ENCODE peak calls at places on chromosome 22, in five cellular contexts. One of them, this sample, is unnamed.

GRCh38 chr22:17890892-17891291 is 116.6 kb upstream of the BID start:
- DNase-seq in left ventricle myocardium inferior: no peak
- DNase-seq in tibial artery: no peak
- DNase-seq in choroid plexus epithelial cell: no peak
- DNase-seq in fibroblast of pulmonary artery: no peak
- DNase-seq in this sample: no peak

GRCh38 chr22:44143117-44143495 is 37.6 kb upstream of the PARVG start:
- DNase-seq in left ventricle myocardium inferior: no peak
- DNase-seq in tibial artery: no peak
- DNase-seq in choroid plexus epithelial cell: no peak
- DNase-seq in fibroblast of pulmonary artery: no peak
- DNase-seq in this sample: no peak

GRCh38 chr22:24460418-24461089 is 33.2 kb downstream of the ADORA2A start:
- DNase-seq in left ventricle myocardium inferior: no peak
- DNase-seq in tibial artery: no peak
- DNase-seq in choroid plexus epithelial cell: peak
- DNase-seq in fibroblast of pulmonary artery: no peak
- DNase-seq in this sample: no peak

GRCh38 chr22:42933783-42934144 is 76.7 kb upstream of the ARFGAP3 start:
- DNase-seq in left ventricle myocardium inferior: no peak
- DNase-seq in tibial artery: no peak
- DNase-seq in choroid plexus epithelial cell: peak
- DNase-seq in fibroblast of pulmonary artery: peak
- DNase-seq in this sample: peak

GRCh38 chr22:25923952-25924351 is 182.0 kb downstream of the MYO18B start:
- DNase-seq in left ventricle myocardium inferior: no peak
- DNase-seq in tibial artery: no peak
- DNase-seq in choroid plexus epithelial cell: no peak
- DNase-seq in fibroblast of pulmonary artery: no peak
- DNase-seq in this sample: no peak

GRCh38 chr22:28923826-28924732 is 40.7 kb downstream of the ZNRF3 start:
- DNase-seq in left ventricle myocardium inferior: no peak
- DNase-seq in tibial artery: no peak
- DNase-seq in choroid plexus epithelial cell: no peak
- DNase-seq in fibroblast of pulmonary artery: no peak
- DNase-seq in this sample: no peak

GRCh38 chr22:25064894-25065560 is 112.5 kb downstream of the KIAA1671 start:
- DNase-seq in left ventricle myocardium inferior: no peak
- DNase-seq in tibial artery: peak
- DNase-seq in choroid plexus epithelial cell: no peak
- DNase-seq in fibroblast of pulmonary artery: peak
- DNase-seq in this sample: no peak

GRCh38 chr22:34599567-34599966 is 466.4 kb upstream of the ISX start:
- DNase-seq in left ventricle myocardium inferior: no peak
- DNase-seq in tibial artery: no peak
- DNase-seq in choroid plexus epithelial cell: no peak
- DNase-seq in fibroblast of pulmonary artery: no peak
- DNase-seq in this sample: no peak

GRCh38 chr22:41779889-41780505 is 20.5 kb upstream of the CCDC134 start:
- DNase-seq in left ventricle myocardium inferior: no peak
- DNase-seq in tibial artery: no peak
- DNase-seq in choroid plexus epithelial cell: no peak
- DNase-seq in fibroblast of pulmonary artery: no peak
- DNase-seq in this sample: no peak

GRCh38 chr22:36395922-36396321 is 8.2 kb upstream of the MYH9 start:
- DNase-seq in left ventricle myocardium inferior: no peak
- DNase-seq in tibial artery: no peak
- DNase-seq in choroid plexus epithelial cell: peak
- DNase-seq in fibroblast of pulmonary artery: peak
- DNase-seq in this sample: no peak

GRCh38 chr22:26894766-26895485 is 237.5 kb downstream of the MIAT start:
- DNase-seq in left ventricle myocardium inferior: no peak
- DNase-seq in tibial artery: peak
- DNase-seq in choroid plexus epithelial cell: peak
- DNase-seq in fibroblast of pulmonary artery: peak
- DNase-seq in this sample: peak

GRCh38 chr22:43508489-43508888 is 96.7 kb downstream of the MPPED1 start:
- DNase-seq in left ventricle myocardium inferior: no peak
- DNase-seq in tibial artery: no peak
- DNase-seq in choroid plexus epithelial cell: no peak
- DNase-seq in fibroblast of pulmonary artery: no peak
- DNase-seq in this sample: no peak

GRCh38 chr22:26417406-26417805 is 11.7 kb upstream of the ASPHD2 start:
- DNase-seq in left ventricle myocardium inferior: no peak
- DNase-seq in tibial artery: no peak
- DNase-seq in choroid plexus epithelial cell: no peak
- DNase-seq in fibroblast of pulmonary artery: no peak
- DNase-seq in this sample: no peak

GRCh38 chr22:22942511-22943329 is 55.1 kb downstream of the IGLL5 start:
- DNase-seq in left ventricle myocardium inferior: peak
- DNase-seq in tibial artery: peak
- DNase-seq in choroid plexus epithelial cell: peak
- DNase-seq in fibroblast of pulmonary artery: peak
- DNase-seq in this sample: no peak

GRCh38 chr22:17086750-17087149 is 1.9 kb downstream of the IL17RA start:
- DNase-seq in left ventricle myocardium inferior: no peak
- DNase-seq in tibial artery: peak
- DNase-seq in choroid plexus epithelial cell: no peak
- DNase-seq in fibroblast of pulmonary artery: no peak
- DNase-seq in this sample: no peak

GRCh38 chr22:26952654-26953379 is 295.4 kb downstream of the MIAT start:
- DNase-seq in left ventricle myocardium inferior: no peak
- DNase-seq in tibial artery: no peak
- DNase-seq in choroid plexus epithelial cell: no peak
- DNase-seq in fibroblast of pulmonary artery: no peak
- DNase-seq in this sample: no peak

GRCh38 chr22:42108848-42109247 is 18.3 kb upstream of the NDUFA6 start:
- DNase-seq in left ventricle myocardium inferior: no peak
- DNase-seq in tibial artery: no peak
- DNase-seq in choroid plexus epithelial cell: no peak
- DNase-seq in fibroblast of pulmonary artery: no peak
- DNase-seq in this sample: no peak

GRCh38 chr22:17232406-17232805 is 13.2 kb upstream of the ADA2 start:
- DNase-seq in left ventricle myocardium inferior: no peak
- DNase-seq in tibial artery: no peak
- DNase-seq in choroid plexus epithelial cell: no peak
- DNase-seq in fibroblast of pulmonary artery: no peak
- DNase-seq in this sample: no peak

GRCh38 chr22:21076907-21077625 is 31.3 kb downstream of the LRRC74B start:
- DNase-seq in left ventricle myocardium inferior: no peak
- DNase-seq in tibial artery: no peak
- DNase-seq in choroid plexus epithelial cell: no peak
- DNase-seq in fibroblast of pulmonary artery: no peak
- DNase-seq in this sample: no peak

GRCh38 chr22:17999851-18000250 is 24.5 kb downstream of the MICAL3 start:
- DNase-seq in left ventricle myocardium inferior: no peak
- DNase-seq in tibial artery: no peak
- DNase-seq in choroid plexus epithelial cell: no peak
- DNase-seq in fibroblast of pulmonary artery: no peak
- DNase-seq in this sample: no peak

GRCh38 chr22:44213489-44214043 is 32.8 kb downstream of the PARVG start:
- DNase-seq in left ventricle myocardium inferior: no peak
- DNase-seq in tibial artery: no peak
- DNase-seq in choroid plexus epithelial cell: no peak
- DNase-seq in fibroblast of pulmonary artery: no peak
- DNase-seq in this sample: no peak

DNA sequence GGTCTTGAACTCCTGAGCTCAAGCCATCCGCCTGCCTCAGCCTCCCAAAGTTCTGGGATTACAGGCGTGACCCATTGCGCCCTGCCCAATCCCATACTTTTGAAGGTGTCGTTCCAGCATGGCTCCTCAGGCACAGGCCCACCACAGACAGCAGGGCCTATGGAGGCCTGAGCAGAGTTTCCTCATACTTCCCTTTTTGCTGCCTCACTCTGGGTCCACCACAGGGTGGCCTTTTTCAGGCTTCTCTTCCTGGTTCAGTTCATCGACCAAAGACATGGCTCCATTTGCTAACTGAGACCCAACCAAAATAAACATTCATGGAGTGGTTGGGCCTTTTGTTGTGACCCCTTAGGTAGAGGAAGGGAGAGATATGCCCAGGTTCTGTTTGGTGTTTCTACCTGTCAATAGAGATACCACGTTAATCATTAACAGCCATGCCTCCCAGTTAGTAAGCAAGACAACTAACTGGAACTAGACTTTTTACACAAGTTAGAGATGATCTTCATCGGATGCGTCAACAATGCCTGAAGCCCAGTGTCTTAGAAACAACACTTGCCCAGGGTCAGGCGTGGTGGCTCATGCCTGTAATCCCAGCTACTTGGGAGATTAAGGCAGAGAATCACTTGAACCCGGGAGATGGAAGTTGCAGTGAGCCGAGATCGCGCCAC is 35.1 kb downstream of the TRIOBP start:
- DNase-seq in left ventricle myocardium inferior: no peak
- DNase-seq in tibial artery: no peak
- DNase-seq in choroid plexus epithelial cell: no peak
- DNase-seq in fibroblast of pulmonary artery: no peak
- DNase-seq in this sample: no peak
- TF ChIP-seq CTCF in left ventricle myocardium inferior: peak
- TF ChIP-seq CTCF in tibial artery: no peak
- TF ChIP-seq CTCF in choroid plexus epithelial cell: peak
- TF ChIP-seq CTCF in fibroblast of pulmonary artery: peak
- TF ChIP-seq CTCF in this sample: no peak

GRCh38 chr22:39097098-39098020 is at the start of gene APOBEC3H:
- DNase-seq in left ventricle myocardium inferior: no peak
- DNase-seq in tibial artery: no peak
- DNase-seq in choroid plexus epithelial cell: peak
- DNase-seq in fibroblast of pulmonary artery: no peak
- DNase-seq in this sample: no peak
- H3K4me3 ChIP-seq in left ventricle myocardium inferior: peak
- H3K4me3 ChIP-seq in tibial artery: no peak
- H3K4me3 ChIP-seq in choroid plexus epithelial cell: no peak
- H3K4me3 ChIP-seq in fibroblast of pulmonary artery: no peak
- H3K4me3 ChIP-seq in this sample: no peak

GRCh38 chr22:45248832-45249561 is 8.3 kb upstream of the KIAA0930 start:
- DNase-seq in left ventricle myocardium inferior: no peak
- DNase-seq in tibial artery: no peak
- DNase-seq in choroid plexus epithelial cell: no peak
- DNase-seq in fibroblast of pulmonary artery: no peak
- DNase-seq in this sample: no peak

GRCh38 chr22:45253039-45253641 is 12.4 kb upstream of the KIAA0930 start:
- DNase-seq in left ventricle myocardium inferior: no peak
- DNase-seq in tibial artery: no peak
- DNase-seq in choroid plexus epithelial cell: no peak
- DNase-seq in fibroblast of pulmonary artery: no peak
- DNase-seq in this sample: no peak

GRCh38 chr22:45254388-45254787 is 13.7 kb upstream of the KIAA0930 start:
- DNase-seq in left ventricle myocardium inferior: no peak
- DNase-seq in tibial artery: no peak
- DNase-seq in choroid plexus epithelial cell: no peak
- DNase-seq in fibroblast of pulmonary artery: no peak
- DNase-seq in this sample: no peak

GRCh38 chr22:45254789-45255261 is 14.1 kb upstream of the KIAA0930 start:
- DNase-seq in left ventricle myocardium inferior: no peak
- DNase-seq in tibial artery: no peak
- DNase-seq in choroid plexus epithelial cell: no peak
- DNase-seq in fibroblast of pulmonary artery: no peak
- DNase-seq in this sample: no peak

DNA sequence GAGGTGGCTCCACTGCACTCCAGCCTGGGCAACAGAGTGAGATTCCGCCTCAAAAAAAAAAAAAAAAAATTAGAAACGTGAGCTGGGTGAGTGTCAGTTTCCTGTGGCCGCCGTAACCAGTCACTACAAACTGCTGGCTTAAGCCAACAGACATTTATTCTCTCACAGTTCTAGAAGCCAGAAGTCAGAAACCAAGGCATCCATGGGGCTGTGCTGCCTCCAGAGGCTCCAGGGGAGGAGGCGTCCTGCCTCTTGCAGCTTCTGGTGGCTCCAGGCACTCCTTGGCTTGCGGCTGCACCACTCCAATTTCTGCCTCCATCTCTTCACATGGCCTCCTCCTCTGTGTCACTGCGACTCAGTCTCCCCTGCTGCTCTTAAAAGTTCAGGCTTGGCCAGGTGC is 11.1 kb upstream of the KIAA0930 start:
- DNase-seq in left ventricle myocardium inferior: no peak
- DNase-seq in tibial artery: no peak
- DNase-seq in choroid plexus epithelial cell: no peak
- DNase-seq in fibroblast of pulmonary artery: no peak
- DNase-seq in this sample: no peak
- TF ChIP-seq CTCF in left ventricle myocardium inferior: no peak
- TF ChIP-seq CTCF in tibial artery: no peak
- TF ChIP-seq CTCF in choroid plexus epithelial cell: peak
- TF ChIP-seq CTCF in fibroblast of pulmonary artery: no peak
- TF ChIP-seq CTCF in this sample: no peak

DNA sequence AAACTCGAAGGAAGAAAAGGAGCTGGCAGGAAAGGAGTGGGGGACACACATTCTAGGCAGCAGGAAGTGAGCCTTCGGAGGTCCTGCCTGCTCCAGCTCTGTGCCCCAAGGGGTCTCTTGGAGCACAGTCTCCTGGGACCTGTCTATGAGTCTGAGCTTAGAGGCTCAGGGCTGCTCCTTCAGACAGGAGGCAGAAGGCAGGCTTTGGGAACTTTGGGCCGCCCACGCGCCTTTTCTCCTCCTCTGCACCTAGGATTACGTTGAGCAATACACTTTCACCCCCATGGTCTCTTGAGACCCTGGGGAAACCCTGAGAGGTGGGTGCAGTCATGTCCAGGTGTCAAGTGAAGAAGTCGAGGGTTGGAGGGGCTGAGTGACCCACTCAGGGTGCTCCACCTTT is 965 bp downstream of the TCN2 start:
- DNase-seq in left ventricle myocardium inferior: no peak
- DNase-seq in tibial artery: no peak
- DNase-seq in choroid plexus epithelial cell: no peak
- DNase-seq in fibroblast of pulmonary artery: no peak
- DNase-seq in this sample: no peak
- H3K4me3 ChIP-seq in left ventricle myocardium inferior: peak
- H3K4me3 ChIP-seq in tibial artery: peak
- H3K4me3 ChIP-seq in choroid plexus epithelial cell: peak
- H3K4me3 ChIP-seq in fibroblast of pulmonary artery: peak
- H3K4me3 ChIP-seq in this sample: no peak

DNA sequence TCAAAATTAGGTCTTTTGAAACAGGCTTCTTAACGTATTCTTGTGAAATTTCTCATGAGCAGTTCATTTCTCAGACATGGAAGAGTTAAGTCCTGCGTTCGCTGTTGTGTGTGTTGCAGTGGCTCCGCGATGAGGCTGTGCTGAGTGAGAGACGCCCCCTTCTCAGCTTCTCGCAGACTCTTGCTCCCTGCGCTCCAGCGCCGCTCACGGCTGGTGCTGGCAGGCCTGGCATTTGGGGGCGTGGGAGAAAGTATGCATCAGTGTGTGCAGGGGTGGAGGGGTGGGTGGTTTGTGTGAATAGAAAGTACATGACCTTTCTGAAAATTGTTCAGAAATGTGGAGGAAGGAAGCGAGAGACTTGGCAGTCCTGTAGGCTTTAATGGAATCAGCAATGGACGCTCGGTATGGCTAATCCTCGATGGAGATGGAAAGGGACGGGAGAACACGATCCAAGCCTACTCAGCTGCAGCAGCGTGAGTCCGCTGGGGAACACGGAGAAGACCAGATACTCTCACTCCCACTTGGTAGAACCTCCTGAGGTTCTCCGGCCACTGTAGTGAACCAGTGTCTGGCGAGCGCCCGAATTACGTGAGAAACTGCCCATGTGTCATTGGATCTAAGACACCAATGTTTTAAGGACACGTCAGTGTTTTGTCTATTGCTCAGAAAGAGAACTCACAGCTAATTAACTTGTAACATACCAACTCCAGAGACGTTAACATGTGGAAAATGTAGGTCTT is 5.9 kb downstream of the TAB1 start:
- DNase-seq in left ventricle myocardium inferior: no peak
- DNase-seq in tibial artery: no peak
- DNase-seq in choroid plexus epithelial cell: peak
- DNase-seq in fibroblast of pulmonary artery: peak
- DNase-seq in this sample: no peak
- TF ChIP-seq CTCF in left ventricle myocardium inferior: no peak
- TF ChIP-seq CTCF in tibial artery: no peak
- TF ChIP-seq CTCF in choroid plexus epithelial cell: peak
- TF ChIP-seq CTCF in fibroblast of pulmonary artery: peak
- TF ChIP-seq CTCF in this sample: peak

This sample was measured in BJ.